ENCODE peak calls at places on chromosome 1, in nine cellular contexts. R is adrenal gland, L is prostate gland, F is uterus, S is sigmoid colon, U is tibial nerve, H is GM12891, G is esophagus squamous epithelium, V is GM12878. W is an unnamed sample.

GRCh38 chr1:159991513-159991912 is 37.5 kb upstream of the SLAMF9 start:
- DNase-seq in R (no peak), G (no peak), S (no peak), L (no peak), U (no peak), H (no peak), F (no peak), V (no peak), W (peak)

GRCh38 chr1:145785481-145785880 is 38.4 kb downstream of the RNF115 start:
- DNase-seq in L (no peak), S (no peak), V (no peak), G (no peak), F (no peak), H (no peak), U (no peak), R (no peak), W (no peak)

GRCh38 chr1:28256197-28256827 is 3.0 kb upstream of the SESN2 start:
- DNase-seq in G (no peak), L (no peak), F (no peak), R (no peak), U (no peak), H (no peak), S (no peak), V (no peak), W (no peak)

GRCh38 chr1:20386682-20387081 is 96.0 kb downstream of the VWA5B1 start:
- DNase-seq in R (no peak), S (peak), G (no peak), V (no peak), U (no peak), H (no peak), F (no peak), L (no peak), W (no peak)

GRCh38 chr1:2611621-2612437 is 21.0 kb downstream of the MMEL1 start:
- DNase-seq in U (no peak), L (no peak), H (peak), V (no peak), F (no peak), S (no peak), R (peak), G (no peak), W (peak)

GRCh38 chr1:117205368-117205767 is 5.4 kb downstream of the VTCN1 start:
- DNase-seq in G (no peak), H (no peak), R (no peak), S (no peak), U (no peak), V (no peak), L (no peak), F (no peak), W (no peak)

GRCh38 chr1:70528591-70529333 is 117.7 kb downstream of the CTH start:
- DNase-seq in V (no peak), L (peak), R (peak), F (peak), H (no peak), G (no peak), U (peak), S (no peak), W (peak)

GRCh38 chr1:44250113-44250781 is 37.0 kb downstream of the DMAP1 start:
- DNase-seq in S (no peak), U (no peak), H (no peak), V (no peak), G (no peak), R (no peak), F (no peak), L (no peak), W (no peak)

GRCh38 chr1:119139393-119139792 is 1.1 kb downstream of the WARS2 start:
- DNase-seq in U (no peak), F (no peak), G (no peak), R (no peak), L (no peak), V (peak), S (no peak), H (no peak), W (no peak)

GRCh38 chr1:231724876-231725647 is 98.5 kb downstream of the DISC1 start:
- DNase-seq in H (peak), U (no peak), L (no peak), V (no peak), R (peak), F (no peak), S (no peak), G (no peak), W (peak)

GRCh38 chr1:157154940-157155514 is 16.8 kb upstream of the ETV3 start:
- DNase-seq in F (peak), H (no peak), U (peak), L (no peak), V (no peak), R (peak), G (no peak), S (no peak), W (peak)

GRCh38 chr1:47710075-47711071 is 272.5 kb downstream of the FOXD2 start:
- DNase-seq in F (peak), U (peak), L (peak), V (no peak), R (peak), H (peak), S (peak), G (no peak), W (peak)
- TF ChIP-seq POLR2A in F (no peak), U (no peak), L (no peak), V (no peak), R (no peak), H (no peak), S (no peak), G (no peak), W (no peak)

GRCh38 chr1:162561037-162561615 is 396 bp upstream of the UAP1 start:
- DNase-seq in R (peak), S (peak), V (peak), H (peak), L (peak), U (peak), G (peak), F (peak), W (peak)

GRCh38 chr1:162564762-162565218 is 3.3 kb downstream of the UAP1 start:
- DNase-seq in R (no peak), F (no peak), V (no peak), S (no peak), H (no peak), U (no peak), G (no peak), L (no peak), W (peak)

GRCh38 chr1:162562452-162562828 is 918 bp downstream of the UAP1 start:
- DNase-seq in R (peak), F (peak), S (no peak), H (no peak), V (no peak), G (no peak), U (no peak), L (peak), W (peak)

GRCh38 chr1:162560303-162561036 is 1.1 kb upstream of the UAP1 start:
- DNase-seq in G (no peak), L (peak), S (no peak), V (no peak), H (no peak), R (no peak), F (no peak), U (peak), W (peak)

GRCh38 chr1:162561616-162562451 is at the start of gene UAP1:
- DNase-seq in R (no peak), G (no peak), F (peak), H (peak), L (peak), S (peak), U (peak), V (no peak), W (peak)
- TF ChIP-seq POLR2A in R (peak), G (peak), F (peak), H (no peak), L (no peak), S (peak), U (peak), V (peak), W (peak)

GRCh38 chr1:39509360-39510009 is 18.0 kb downstream of the BMP8A start:
- DNase-seq in L (no peak), S (peak), U (no peak), G (no peak), R (peak), V (peak), H (peak), F (peak), W (peak)
- TF ChIP-seq POLR2A in L (no peak), S (no peak), U (no peak), G (no peak), R (no peak), V (peak), H (no peak), F (no peak), W (no peak)

DNA sequence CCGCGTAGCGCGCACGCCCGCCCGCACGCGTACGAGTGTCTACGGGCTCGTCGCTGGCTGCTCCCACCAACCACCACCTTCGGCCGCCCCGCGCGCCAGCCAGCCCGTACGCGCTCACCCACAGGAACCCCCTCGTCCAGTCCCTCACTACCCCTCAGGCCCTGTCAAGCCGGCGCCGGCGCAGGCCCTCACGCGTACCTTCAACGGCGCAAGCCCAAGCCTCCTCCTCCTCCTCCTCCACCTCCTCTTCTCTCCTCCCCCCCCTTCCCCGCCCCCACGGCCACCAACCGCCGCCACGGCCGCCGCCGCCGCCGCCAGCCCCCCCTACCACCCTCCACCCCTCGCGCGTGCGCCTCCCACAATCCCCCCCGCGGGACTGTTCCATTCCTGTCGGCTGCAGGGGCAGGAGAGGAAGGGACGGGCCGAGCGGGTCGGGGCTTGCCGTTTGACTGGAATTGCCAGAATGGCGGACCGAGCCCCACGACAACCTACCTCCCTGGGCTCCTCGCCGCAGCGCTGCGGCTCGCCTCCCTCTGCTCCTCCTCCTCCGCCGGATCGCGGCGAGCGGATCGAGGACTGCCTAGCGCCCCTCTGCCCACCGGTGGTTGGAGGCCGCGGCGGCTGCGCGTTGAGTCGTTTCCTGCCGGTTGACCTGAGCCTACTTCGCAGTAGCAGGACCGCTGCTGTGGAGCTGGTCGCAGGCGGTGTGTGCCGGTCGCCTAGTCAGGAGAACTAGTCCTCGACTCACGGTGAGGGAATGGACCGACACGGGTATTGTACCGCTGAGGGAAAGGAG is at the start of gene ASH1L:
- DNase-seq in U (peak), S (peak), R (peak), G (peak), H (peak), L (peak), V (peak), F (peak), W (peak)
- TF ChIP-seq POLR2A in U (peak), S (peak), R (peak), G (peak), H (peak), L (peak), V (peak), F (peak), W (peak)

DNA sequence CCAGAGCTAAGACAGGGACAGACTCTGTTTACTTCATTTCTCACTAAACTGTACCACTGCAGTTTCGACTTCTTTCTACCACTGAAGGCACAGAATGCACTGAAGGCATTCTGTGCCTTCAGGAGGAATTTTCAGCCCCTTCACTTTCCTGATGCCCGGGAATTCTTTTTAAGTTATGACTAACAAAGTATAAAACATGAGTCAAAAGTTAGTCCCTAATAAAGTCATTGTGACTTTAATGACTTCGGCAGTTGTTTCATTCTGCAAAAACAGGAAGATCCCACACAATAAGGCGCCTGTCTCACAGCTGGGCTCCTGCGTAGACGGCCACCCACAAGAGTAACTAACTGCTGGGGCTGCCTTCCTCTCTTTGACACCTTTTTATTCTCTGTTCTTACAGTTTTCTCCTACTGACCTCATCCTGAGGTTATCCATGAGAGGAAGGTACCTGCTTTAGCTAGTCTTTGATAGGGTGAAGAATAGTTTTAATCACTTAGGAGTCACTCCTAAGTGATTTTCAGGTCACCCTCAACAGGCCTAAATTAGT is 183.9 kb upstream of the SGIP1 start:
- DNase-seq in G (no peak), F (no peak), H (no peak), R (no peak), V (no peak), L (peak), S (no peak), U (peak), W (peak)
- TF ChIP-seq POLR2A in G (no peak), F (no peak), H (peak), R (no peak), V (peak), L (no peak), S (no peak), U (no peak), W (no peak)